ENCODE peak calls at places on chromosomes 5 and 9, in nine cellular contexts. V is HCT116, J is lower lobe of right lung, R is colonic mucosa, W is neuronal stem cell, F is RWPE1, L is HTR-8/SVneo, B is SHP77 treated with DMSO at 0.1 percent for 48 hours, H is ureter. Q is an unnamed sample.

GRCh38 chr5:173304591-173304988 is 23.6 kb downstream of the STC2 start:
- DNase-seq in F (no peak), R (no peak), W (no peak), L (no peak), H (no peak), V (no peak), B (no peak), J (no peak), Q (no peak)

GRCh38 chr9:130041648-130042405 is 1.2 kb downstream of the FNBP1 start:
- DNase-seq in L (no peak), V (no peak), R (peak), F (peak), H (peak), J (no peak), W (peak), B (no peak), Q (no peak)

GRCh38 chr5:126846344-126846743 is 69.4 kb downstream of the LMNB1 start:
- DNase-seq in J (no peak), H (no peak), V (no peak), L (peak), W (no peak), F (no peak), B (no peak), R (no peak), Q (no peak)

GRCh38 chr5:110769282-110769681 is 30.5 kb downstream of the SLC25A46 start:
- DNase-seq in V (no peak), J (no peak), L (no peak), H (no peak), F (no peak), R (no peak), W (no peak), B (no peak), Q (no peak)

GRCh38 chr9:31389075-31389474 is 995.4 kb upstream of the ACO1 start:
- DNase-seq in B (no peak), H (no peak), L (no peak), J (no peak), W (no peak), R (no peak), V (no peak), F (no peak), Q (no peak)

GRCh38 chr5:170513856-170514255 is 10.0 kb downstream of the KCNIP1 start:
- DNase-seq in H (no peak), V (no peak), B (no peak), L (no peak), R (no peak), W (no peak), F (no peak), J (no peak), Q (no peak)

GRCh38 chr9:17414990-17415389 is 163.9 kb upstream of the SH3GL2 start:
- DNase-seq in L (no peak), W (no peak), J (no peak), B (no peak), V (no peak), F (no peak), R (no peak), H (no peak), Q (no peak)

GRCh38 chr5:172769598-172770373 is 1.2 kb downstream of the DUSP1 start:
- DNase-seq in R (no peak), V (no peak), J (no peak), L (no peak), B (no peak), F (peak), H (no peak), W (no peak), Q (no peak)

GRCh38 chr5:35213608-35214007 is 16.7 kb downstream of the PRLR start:
- DNase-seq in V (no peak), W (no peak), J (no peak), H (peak), F (no peak), L (no peak), B (no peak), R (no peak), Q (no peak)

GRCh38 chr5:176899296-176899891 is at the start of gene HK3:
- DNase-seq in L (no peak), F (no peak), V (no peak), W (no peak), R (no peak), B (no peak), J (no peak), H (no peak), Q (no peak)

GRCh38 chr5:150778517-150779396 is at the start of gene SMIM3:
- DNase-seq in F (peak), V (no peak), J (peak), B (no peak), H (peak), R (peak), W (peak), L (peak), Q (no peak)

GRCh38 chr9:2493106-2493505 is 128.5 kb upstream of the VLDLR start:
- DNase-seq in R (no peak), W (no peak), V (no peak), F (no peak), L (no peak), B (no peak), H (no peak), J (no peak), Q (no peak)

GRCh38 chr9:87853843-87854242 is 28.8 kb upstream of the SPATA31E1 start:
- DNase-seq in R (no peak), H (no peak), F (no peak), V (no peak), L (no peak), B (no peak), J (no peak), W (no peak), Q (no peak)